ENCODE peak calls at places on chromosomes 13 and 19, in ten cellular contexts. One of them, this sample, is unnamed.

GRCh38 chr13:23385931-23386330 is 47.6 kb downstream of the SACS start:
- DNase-seq in left ventricle myocardium superior: no peak
- DNase-seq in kidney epithelial cell: no peak
- DNase-seq in NCI-H510A: no peak
- DNase-seq in CD8-positive, alpha-beta memory T cell: no peak
- DNase-seq in NCI-H748 treated with DMSO at 0.1 percent for 48 hours: no peak
- DNase-seq in activated T-helper 1 cell treated with anti-CD3 and anti-CD28 coated beads, Interleukin-12 subunit alpha, Interleukin-12 subunit beta, Interleukin-2, Interleukin-4 antibody, amounts not matched to agents 30 ng/mL and 10 ng/mL and 1 ng/mL, durations not matched to agents 14 hours and 24 hours and 36 hours: no peak
- DNase-seq in ELR: no peak
- DNase-seq in HTR-8/SVneo: no peak
- DNase-seq in RWPE2: no peak
- DNase-seq in this sample: no peak

GRCh38 chr19:34232566-34233481 is 21.5 kb upstream of the GARRE1 start:
- DNase-seq in activated T-helper 1 cell treated with anti-CD3 and anti-CD28 coated beads, Interleukin-12 subunit alpha, Interleukin-12 subunit beta, Interleukin-2, Interleukin-4 antibody, amounts not matched to agents 30 ng/mL and 10 ng/mL and 1 ng/mL, durations not matched to agents 14 hours and 24 hours and 36 hours: peak
- DNase-seq in NCI-H510A: no peak
- DNase-seq in kidney epithelial cell: peak
- DNase-seq in left ventricle myocardium superior: peak
- DNase-seq in CD8-positive, alpha-beta memory T cell: no peak
- DNase-seq in NCI-H748 treated with DMSO at 0.1 percent for 48 hours: no peak
- DNase-seq in RWPE2: no peak
- DNase-seq in ELR: peak
- DNase-seq in HTR-8/SVneo: peak
- DNase-seq in this sample: peak

GRCh38 chr19:31349160-31349881 is at the start of gene TSHZ3:
- DNase-seq in kidney epithelial cell: no peak
- DNase-seq in NCI-H510A: no peak
- DNase-seq in HTR-8/SVneo: peak
- DNase-seq in ELR: peak
- DNase-seq in CD8-positive, alpha-beta memory T cell: peak
- DNase-seq in RWPE2: peak
- DNase-seq in NCI-H748 treated with DMSO at 0.1 percent for 48 hours: no peak
- DNase-seq in activated T-helper 1 cell treated with anti-CD3 and anti-CD28 coated beads, Interleukin-12 subunit alpha, Interleukin-12 subunit beta, Interleukin-2, Interleukin-4 antibody, amounts not matched to agents 30 ng/mL and 10 ng/mL and 1 ng/mL, durations not matched to agents 14 hours and 24 hours and 36 hours: peak
- DNase-seq in left ventricle myocardium superior: peak
- DNase-seq in this sample: peak

GRCh38 chr13:112158961-112159360 is 92.0 kb downstream of the SOX1 start:
- DNase-seq in CD8-positive, alpha-beta memory T cell: no peak
- DNase-seq in HTR-8/SVneo: no peak
- DNase-seq in RWPE2: no peak
- DNase-seq in left ventricle myocardium superior: no peak
- DNase-seq in kidney epithelial cell: no peak
- DNase-seq in activated T-helper 1 cell treated with anti-CD3 and anti-CD28 coated beads, Interleukin-12 subunit alpha, Interleukin-12 subunit beta, Interleukin-2, Interleukin-4 antibody, amounts not matched to agents 30 ng/mL and 10 ng/mL and 1 ng/mL, durations not matched to agents 14 hours and 24 hours and 36 hours: no peak
- DNase-seq in NCI-H510A: no peak
- DNase-seq in NCI-H748 treated with DMSO at 0.1 percent for 48 hours: no peak
- DNase-seq in ELR: no peak
- DNase-seq in this sample: no peak

GRCh38 chr19:47663435-47663910 is 49.7 kb upstream of the EHD2 start:
- DNase-seq in NCI-H748 treated with DMSO at 0.1 percent for 48 hours: no peak
- DNase-seq in RWPE2: no peak
- DNase-seq in activated T-helper 1 cell treated with anti-CD3 and anti-CD28 coated beads, Interleukin-12 subunit alpha, Interleukin-12 subunit beta, Interleukin-2, Interleukin-4 antibody, amounts not matched to agents 30 ng/mL and 10 ng/mL and 1 ng/mL, durations not matched to agents 14 hours and 24 hours and 36 hours: no peak
- DNase-seq in ELR: peak
- DNase-seq in left ventricle myocardium superior: no peak
- DNase-seq in HTR-8/SVneo: no peak
- DNase-seq in NCI-H510A: no peak
- DNase-seq in CD8-positive, alpha-beta memory T cell: no peak
- DNase-seq in kidney epithelial cell: peak
- DNase-seq in this sample: no peak

GRCh38 chr13:110126391-110126961 is 180.5 kb downstream of the COL4A1 start:
- DNase-seq in left ventricle myocardium superior: peak
- DNase-seq in CD8-positive, alpha-beta memory T cell: no peak
- DNase-seq in ELR: peak
- DNase-seq in kidney epithelial cell: peak
- DNase-seq in NCI-H748 treated with DMSO at 0.1 percent for 48 hours: no peak
- DNase-seq in RWPE2: no peak
- DNase-seq in HTR-8/SVneo: peak
- DNase-seq in NCI-H510A: no peak
- DNase-seq in activated T-helper 1 cell treated with anti-CD3 and anti-CD28 coated beads, Interleukin-12 subunit alpha, Interleukin-12 subunit beta, Interleukin-2, Interleukin-4 antibody, amounts not matched to agents 30 ng/mL and 10 ng/mL and 1 ng/mL, durations not matched to agents 14 hours and 24 hours and 36 hours: no peak
- DNase-seq in this sample: peak

GRCh38 chr13:76385606-76386005 is 500.6 kb downstream of the KCTD12 start:
- DNase-seq in kidney epithelial cell: no peak
- DNase-seq in RWPE2: no peak
- DNase-seq in NCI-H510A: no peak
- DNase-seq in ELR: peak
- DNase-seq in HTR-8/SVneo: no peak
- DNase-seq in activated T-helper 1 cell treated with anti-CD3 and anti-CD28 coated beads, Interleukin-12 subunit alpha, Interleukin-12 subunit beta, Interleukin-2, Interleukin-4 antibody, amounts not matched to agents 30 ng/mL and 10 ng/mL and 1 ng/mL, durations not matched to agents 14 hours and 24 hours and 36 hours: no peak
- DNase-seq in NCI-H748 treated with DMSO at 0.1 percent for 48 hours: no peak
- DNase-seq in CD8-positive, alpha-beta memory T cell: no peak
- DNase-seq in left ventricle myocardium superior: no peak
- DNase-seq in this sample: no peak

GRCh38 chr19:34428549-34429285 is 536 bp downstream of the UBA2 start:
- DNase-seq in CD8-positive, alpha-beta memory T cell: no peak
- DNase-seq in RWPE2: no peak
- DNase-seq in HTR-8/SVneo: peak
- DNase-seq in NCI-H510A: no peak
- DNase-seq in activated T-helper 1 cell treated with anti-CD3 and anti-CD28 coated beads, Interleukin-12 subunit alpha, Interleukin-12 subunit beta, Interleukin-2, Interleukin-4 antibody, amounts not matched to agents 30 ng/mL and 10 ng/mL and 1 ng/mL, durations not matched to agents 14 hours and 24 hours and 36 hours: peak
- DNase-seq in ELR: peak
- DNase-seq in NCI-H748 treated with DMSO at 0.1 percent for 48 hours: no peak
- DNase-seq in kidney epithelial cell: no peak
- DNase-seq in left ventricle myocardium superior: peak
- DNase-seq in this sample: peak

GRCh38 chr13:104580931-104581330 is 1514.7 kb upstream of the SLC10A2 start:
- DNase-seq in CD8-positive, alpha-beta memory T cell: no peak
- DNase-seq in ELR: no peak
- DNase-seq in activated T-helper 1 cell treated with anti-CD3 and anti-CD28 coated beads, Interleukin-12 subunit alpha, Interleukin-12 subunit beta, Interleukin-2, Interleukin-4 antibody, amounts not matched to agents 30 ng/mL and 10 ng/mL and 1 ng/mL, durations not matched to agents 14 hours and 24 hours and 36 hours: no peak
- DNase-seq in kidney epithelial cell: no peak
- DNase-seq in NCI-H748 treated with DMSO at 0.1 percent for 48 hours: no peak
- DNase-seq in HTR-8/SVneo: no peak
- DNase-seq in RWPE2: no peak
- DNase-seq in left ventricle myocardium superior: no peak
- DNase-seq in NCI-H510A: no peak
- DNase-seq in this sample: no peak

GRCh38 chr19:35592226-35592625 is 6.3 kb downstream of the PMIS2 start:
- DNase-seq in NCI-H510A: no peak
- DNase-seq in NCI-H748 treated with DMSO at 0.1 percent for 48 hours: no peak
- DNase-seq in HTR-8/SVneo: no peak
- DNase-seq in CD8-positive, alpha-beta memory T cell: peak
- DNase-seq in kidney epithelial cell: no peak
- DNase-seq in activated T-helper 1 cell treated with anti-CD3 and anti-CD28 coated beads, Interleukin-12 subunit alpha, Interleukin-12 subunit beta, Interleukin-2, Interleukin-4 antibody, amounts not matched to agents 30 ng/mL and 10 ng/mL and 1 ng/mL, durations not matched to agents 14 hours and 24 hours and 36 hours: no peak
- DNase-seq in RWPE2: no peak
- DNase-seq in ELR: peak
- DNase-seq in left ventricle myocardium superior: no peak
- DNase-seq in this sample: no peak

GRCh38 chr13:19181621-19182485 is at the start of gene TUBA3C:
- DNase-seq in ELR: no peak
- DNase-seq in NCI-H748 treated with DMSO at 0.1 percent for 48 hours: no peak
- DNase-seq in activated T-helper 1 cell treated with anti-CD3 and anti-CD28 coated beads, Interleukin-12 subunit alpha, Interleukin-12 subunit beta, Interleukin-2, Interleukin-4 antibody, amounts not matched to agents 30 ng/mL and 10 ng/mL and 1 ng/mL, durations not matched to agents 14 hours and 24 hours and 36 hours: no peak
- DNase-seq in HTR-8/SVneo: no peak
- DNase-seq in left ventricle myocardium superior: no peak
- DNase-seq in RWPE2: no peak
- DNase-seq in CD8-positive, alpha-beta memory T cell: no peak
- DNase-seq in NCI-H510A: no peak
- DNase-seq in kidney epithelial cell: no peak
- DNase-seq in this sample: no peak

GRCh38 chr19:4889034-4889825 is 13.5 kb downstream of the ARRDC5 start:
- DNase-seq in left ventricle myocardium superior: no peak
- DNase-seq in HTR-8/SVneo: peak
- DNase-seq in activated T-helper 1 cell treated with anti-CD3 and anti-CD28 coated beads, Interleukin-12 subunit alpha, Interleukin-12 subunit beta, Interleukin-2, Interleukin-4 antibody, amounts not matched to agents 30 ng/mL and 10 ng/mL and 1 ng/mL, durations not matched to agents 14 hours and 24 hours and 36 hours: no peak
- DNase-seq in kidney epithelial cell: no peak
- DNase-seq in NCI-H748 treated with DMSO at 0.1 percent for 48 hours: no peak
- DNase-seq in NCI-H510A: no peak
- DNase-seq in RWPE2: peak
- DNase-seq in CD8-positive, alpha-beta memory T cell: no peak
- DNase-seq in ELR: peak
- DNase-seq in this sample: no peak

GRCh38 chr13:61852116-61852515 is 436.5 kb upstream of the PCDH20 start:
- DNase-seq in HTR-8/SVneo: no peak
- DNase-seq in RWPE2: no peak
- DNase-seq in left ventricle myocardium superior: no peak
- DNase-seq in activated T-helper 1 cell treated with anti-CD3 and anti-CD28 coated beads, Interleukin-12 subunit alpha, Interleukin-12 subunit beta, Interleukin-2, Interleukin-4 antibody, amounts not matched to agents 30 ng/mL and 10 ng/mL and 1 ng/mL, durations not matched to agents 14 hours and 24 hours and 36 hours: no peak
- DNase-seq in NCI-H510A: no peak
- DNase-seq in NCI-H748 treated with DMSO at 0.1 percent for 48 hours: no peak
- DNase-seq in ELR: no peak
- DNase-seq in kidney epithelial cell: no peak
- DNase-seq in CD8-positive, alpha-beta memory T cell: no peak
- DNase-seq in this sample: no peak

GRCh38 chr19:13610042-13610691 is 103.9 kb upstream of the CACNA1A start:
- DNase-seq in RWPE2: no peak
- DNase-seq in kidney epithelial cell: no peak
- DNase-seq in NCI-H510A: peak
- DNase-seq in left ventricle myocardium superior: no peak
- DNase-seq in HTR-8/SVneo: no peak
- DNase-seq in NCI-H748 treated with DMSO at 0.1 percent for 48 hours: peak
- DNase-seq in CD8-positive, alpha-beta memory T cell: no peak
- DNase-seq in ELR: no peak
- DNase-seq in activated T-helper 1 cell treated with anti-CD3 and anti-CD28 coated beads, Interleukin-12 subunit alpha, Interleukin-12 subunit beta, Interleukin-2, Interleukin-4 antibody, amounts not matched to agents 30 ng/mL and 10 ng/mL and 1 ng/mL, durations not matched to agents 14 hours and 24 hours and 36 hours: no peak
- DNase-seq in this sample: no peak

GRCh38 chr19:644789-645188 is 5.1 kb downstream of the FGF22 start:
- DNase-seq in ELR: no peak
- DNase-seq in kidney epithelial cell: no peak
- DNase-seq in HTR-8/SVneo: no peak
- DNase-seq in RWPE2: no peak
- DNase-seq in NCI-H748 treated with DMSO at 0.1 percent for 48 hours: no peak
- DNase-seq in CD8-positive, alpha-beta memory T cell: no peak
- DNase-seq in NCI-H510A: no peak
- DNase-seq in activated T-helper 1 cell treated with anti-CD3 and anti-CD28 coated beads, Interleukin-12 subunit alpha, Interleukin-12 subunit beta, Interleukin-2, Interleukin-4 antibody, amounts not matched to agents 30 ng/mL and 10 ng/mL and 1 ng/mL, durations not matched to agents 14 hours and 24 hours and 36 hours: no peak
- DNase-seq in left ventricle myocardium superior: no peak
- DNase-seq in this sample: no peak

GRCh38 chr13:112782433-112783010 is 92.7 kb downstream of the ATP11A start:
- DNase-seq in kidney epithelial cell: no peak
- DNase-seq in HTR-8/SVneo: no peak
- DNase-seq in left ventricle myocardium superior: no peak
- DNase-seq in activated T-helper 1 cell treated with anti-CD3 and anti-CD28 coated beads, Interleukin-12 subunit alpha, Interleukin-12 subunit beta, Interleukin-2, Interleukin-4 antibody, amounts not matched to agents 30 ng/mL and 10 ng/mL and 1 ng/mL, durations not matched to agents 14 hours and 24 hours and 36 hours: no peak
- DNase-seq in CD8-positive, alpha-beta memory T cell: no peak
- DNase-seq in RWPE2: no peak
- DNase-seq in NCI-H748 treated with DMSO at 0.1 percent for 48 hours: no peak
- DNase-seq in ELR: no peak
- DNase-seq in NCI-H510A: no peak
- DNase-seq in this sample: no peak

GRCh38 chr13:94309997-94310842 is 169.3 kb downstream of the DCT start:
- DNase-seq in RWPE2: no peak
- DNase-seq in activated T-helper 1 cell treated with anti-CD3 and anti-CD28 coated beads, Interleukin-12 subunit alpha, Interleukin-12 subunit beta, Interleukin-2, Interleukin-4 antibody, amounts not matched to agents 30 ng/mL and 10 ng/mL and 1 ng/mL, durations not matched to agents 14 hours and 24 hours and 36 hours: no peak
- DNase-seq in CD8-positive, alpha-beta memory T cell: no peak
- DNase-seq in left ventricle myocardium superior: no peak
- DNase-seq in NCI-H748 treated with DMSO at 0.1 percent for 48 hours: no peak
- DNase-seq in kidney epithelial cell: peak
- DNase-seq in HTR-8/SVneo: peak
- DNase-seq in NCI-H510A: no peak
- DNase-seq in ELR: peak
- DNase-seq in this sample: no peak

GRCh38 chr13:24183741-24184182 is 23.2 kb downstream of the SPATA13 start:
- DNase-seq in NCI-H748 treated with DMSO at 0.1 percent for 48 hours: no peak
- DNase-seq in CD8-positive, alpha-beta memory T cell: no peak
- DNase-seq in HTR-8/SVneo: no peak
- DNase-seq in left ventricle myocardium superior: no peak
- DNase-seq in NCI-H510A: no peak
- DNase-seq in ELR: no peak
- DNase-seq in kidney epithelial cell: no peak
- DNase-seq in RWPE2: no peak
- DNase-seq in activated T-helper 1 cell treated with anti-CD3 and anti-CD28 coated beads, Interleukin-12 subunit alpha, Interleukin-12 subunit beta, Interleukin-2, Interleukin-4 antibody, amounts not matched to agents 30 ng/mL and 10 ng/mL and 1 ng/mL, durations not matched to agents 14 hours and 24 hours and 36 hours: no peak
- DNase-seq in this sample: no peak

GRCh38 chr13:102392810-102393209 is 9.0 kb downstream of the FGF14 start:
- DNase-seq in left ventricle myocardium superior: no peak
- DNase-seq in ELR: peak
- DNase-seq in kidney epithelial cell: no peak
- DNase-seq in NCI-H510A: no peak
- DNase-seq in activated T-helper 1 cell treated with anti-CD3 and anti-CD28 coated beads, Interleukin-12 subunit alpha, Interleukin-12 subunit beta, Interleukin-2, Interleukin-4 antibody, amounts not matched to agents 30 ng/mL and 10 ng/mL and 1 ng/mL, durations not matched to agents 14 hours and 24 hours and 36 hours: no peak
- DNase-seq in NCI-H748 treated with DMSO at 0.1 percent for 48 hours: no peak
- DNase-seq in HTR-8/SVneo: no peak
- DNase-seq in RWPE2: no peak
- DNase-seq in CD8-positive, alpha-beta memory T cell: no peak
- DNase-seq in this sample: no peak

GRCh38 chr19:35267818-35268545 is 780 bp upstream of the USF2 start:
- DNase-seq in kidney epithelial cell: no peak
- DNase-seq in ELR: peak
- DNase-seq in NCI-H748 treated with DMSO at 0.1 percent for 48 hours: peak
- DNase-seq in RWPE2: peak
- DNase-seq in HTR-8/SVneo: peak
- DNase-seq in activated T-helper 1 cell treated with anti-CD3 and anti-CD28 coated beads, Interleukin-12 subunit alpha, Interleukin-12 subunit beta, Interleukin-2, Interleukin-4 antibody, amounts not matched to agents 30 ng/mL and 10 ng/mL and 1 ng/mL, durations not matched to agents 14 hours and 24 hours and 36 hours: peak
- DNase-seq in CD8-positive, alpha-beta memory T cell: peak
- DNase-seq in left ventricle myocardium superior: peak
- DNase-seq in NCI-H510A: peak
- DNase-seq in this sample: peak

GRCh38 chr13:24107955-24108614 is 52.4 kb upstream of the SPATA13 start:
- DNase-seq in CD8-positive, alpha-beta memory T cell: no peak
- DNase-seq in NCI-H748 treated with DMSO at 0.1 percent for 48 hours: no peak
- DNase-seq in left ventricle myocardium superior: no peak
- DNase-seq in kidney epithelial cell: no peak
- DNase-seq in NCI-H510A: no peak
- DNase-seq in RWPE2: no peak
- DNase-seq in ELR: peak
- DNase-seq in HTR-8/SVneo: no peak
- DNase-seq in activated T-helper 1 cell treated with anti-CD3 and anti-CD28 coated beads, Interleukin-12 subunit alpha, Interleukin-12 subunit beta, Interleukin-2, Interleukin-4 antibody, amounts not matched to agents 30 ng/mL and 10 ng/mL and 1 ng/mL, durations not matched to agents 14 hours and 24 hours and 36 hours: no peak
- DNase-seq in this sample: no peak

GRCh38 chr19:14117668-14118164 is at the start of gene PRKACA:
- DNase-seq in activated T-helper 1 cell treated with anti-CD3 and anti-CD28 coated beads, Interleukin-12 subunit alpha, Interleukin-12 subunit beta, Interleukin-2, Interleukin-4 antibody, amounts not matched to agents 30 ng/mL and 10 ng/mL and 1 ng/mL, durations not matched to agents 14 hours and 24 hours and 36 hours: peak
- DNase-seq in left ventricle myocardium superior: peak
- DNase-seq in NCI-H748 treated with DMSO at 0.1 percent for 48 hours: peak
- DNase-seq in NCI-H510A: peak
- DNase-seq in ELR: peak
- DNase-seq in CD8-positive, alpha-beta memory T cell: peak
- DNase-seq in kidney epithelial cell: peak
- DNase-seq in RWPE2: peak
- DNase-seq in HTR-8/SVneo: peak
- DNase-seq in this sample: peak

GRCh38 chr19:45908956-45909355 is 5.6 kb downstream of the NANOS2 start:
- DNase-seq in activated T-helper 1 cell treated with anti-CD3 and anti-CD28 coated beads, Interleukin-12 subunit alpha, Interleukin-12 subunit beta, Interleukin-2, Interleukin-4 antibody, amounts not matched to agents 30 ng/mL and 10 ng/mL and 1 ng/mL, durations not matched to agents 14 hours and 24 hours and 36 hours: no peak
- DNase-seq in left ventricle myocardium superior: no peak
- DNase-seq in NCI-H510A: no peak
- DNase-seq in NCI-H748 treated with DMSO at 0.1 percent for 48 hours: no peak
- DNase-seq in RWPE2: no peak
- DNase-seq in ELR: peak
- DNase-seq in HTR-8/SVneo: no peak
- DNase-seq in kidney epithelial cell: no peak
- DNase-seq in CD8-positive, alpha-beta memory T cell: no peak
- DNase-seq in this sample: no peak

GRCh38 chr19:27794444-27795042 is 1418.4 kb downstream of the UQCRFS1 start:
- DNase-seq in left ventricle myocardium superior: peak
- DNase-seq in RWPE2: no peak
- DNase-seq in kidney epithelial cell: peak
- DNase-seq in HTR-8/SVneo: no peak
- DNase-seq in ELR: peak
- DNase-seq in activated T-helper 1 cell treated with anti-CD3 and anti-CD28 coated beads, Interleukin-12 subunit alpha, Interleukin-12 subunit beta, Interleukin-2, Interleukin-4 antibody, amounts not matched to agents 30 ng/mL and 10 ng/mL and 1 ng/mL, durations not matched to agents 14 hours and 24 hours and 36 hours: no peak
- DNase-seq in NCI-H510A: no peak
- DNase-seq in NCI-H748 treated with DMSO at 0.1 percent for 48 hours: peak
- DNase-seq in CD8-positive, alpha-beta memory T cell: no peak
- DNase-seq in this sample: no peak

GRCh38 chr19:49421039-49421877 is 2.0 kb downstream of the PTH2 start:
- DNase-seq in kidney epithelial cell: no peak
- DNase-seq in activated T-helper 1 cell treated with anti-CD3 and anti-CD28 coated beads, Interleukin-12 subunit alpha, Interleukin-12 subunit beta, Interleukin-2, Interleukin-4 antibody, amounts not matched to agents 30 ng/mL and 10 ng/mL and 1 ng/mL, durations not matched to agents 14 hours and 24 hours and 36 hours: peak
- DNase-seq in CD8-positive, alpha-beta memory T cell: no peak
- DNase-seq in HTR-8/SVneo: no peak
- DNase-seq in NCI-H510A: peak
- DNase-seq in left ventricle myocardium superior: peak
- DNase-seq in RWPE2: no peak
- DNase-seq in ELR: peak
- DNase-seq in NCI-H748 treated with DMSO at 0.1 percent for 48 hours: peak
- DNase-seq in this sample: peak

GRCh38 chr13:28510066-28510465 is 15.1 kb upstream of the FLT1 start:
- DNase-seq in CD8-positive, alpha-beta memory T cell: no peak
- DNase-seq in NCI-H510A: no peak
- DNase-seq in ELR: no peak
- DNase-seq in RWPE2: no peak
- DNase-seq in activated T-helper 1 cell treated with anti-CD3 and anti-CD28 coated beads, Interleukin-12 subunit alpha, Interleukin-12 subunit beta, Interleukin-2, Interleukin-4 antibody, amounts not matched to agents 30 ng/mL and 10 ng/mL and 1 ng/mL, durations not matched to agents 14 hours and 24 hours and 36 hours: no peak
- DNase-seq in HTR-8/SVneo: no peak
- DNase-seq in left ventricle myocardium superior: no peak
- DNase-seq in kidney epithelial cell: no peak
- DNase-seq in NCI-H748 treated with DMSO at 0.1 percent for 48 hours: no peak
- DNase-seq in this sample: no peak

GRCh38 chr19:30180691-30181090 is 191.5 kb upstream of the ZNF536 start:
- DNase-seq in HTR-8/SVneo: no peak
- DNase-seq in ELR: no peak
- DNase-seq in left ventricle myocardium superior: no peak
- DNase-seq in NCI-H748 treated with DMSO at 0.1 percent for 48 hours: no peak
- DNase-seq in RWPE2: no peak
- DNase-seq in kidney epithelial cell: no peak
- DNase-seq in NCI-H510A: no peak
- DNase-seq in activated T-helper 1 cell treated with anti-CD3 and anti-CD28 coated beads, Interleukin-12 subunit alpha, Interleukin-12 subunit beta, Interleukin-2, Interleukin-4 antibody, amounts not matched to agents 30 ng/mL and 10 ng/mL and 1 ng/mL, durations not matched to agents 14 hours and 24 hours and 36 hours: no peak
- DNase-seq in CD8-positive, alpha-beta memory T cell: no peak
- DNase-seq in this sample: no peak

GRCh38 chr19:38650180-38650775 is 2.8 kb downstream of the ACTN4 start:
- DNase-seq in NCI-H748 treated with DMSO at 0.1 percent for 48 hours: no peak
- DNase-seq in ELR: peak
- DNase-seq in left ventricle myocardium superior: no peak
- DNase-seq in activated T-helper 1 cell treated with anti-CD3 and anti-CD28 coated beads, Interleukin-12 subunit alpha, Interleukin-12 subunit beta, Interleukin-2, Interleukin-4 antibody, amounts not matched to agents 30 ng/mL and 10 ng/mL and 1 ng/mL, durations not matched to agents 14 hours and 24 hours and 36 hours: no peak
- DNase-seq in NCI-H510A: no peak
- DNase-seq in kidney epithelial cell: no peak
- DNase-seq in CD8-positive, alpha-beta memory T cell: no peak
- DNase-seq in RWPE2: no peak
- DNase-seq in HTR-8/SVneo: no peak
- DNase-seq in this sample: no peak

This sample was measured in Right ventricle myocardium superior.